ENCODE peak calls at places on chromosome 22, in five cellular contexts. One of them, this sample, is unnamed.

GRCh38 chr22:33652596-33652995 is 267.7 kb downstream of the LARGE1 start:
- DNase-seq in endothelial cell of umbilical vein: no peak
- DNase-seq in tibial nerve: no peak
- DNase-seq in tibial artery: no peak
- DNase-seq in hepatocyte: peak; percentile 54
- DNase-seq in this sample: no peak

GRCh38 chr22:47371263-47372090 is 609.0 kb downstream of the TBC1D22A start:
- DNase-seq in endothelial cell of umbilical vein: no peak
- DNase-seq in tibial nerve: no peak
- DNase-seq in tibial artery: no peak
- DNase-seq in hepatocyte: no peak
- DNase-seq in this sample: no peak

GRCh38 chr22:42772647-42773046 is 52.0 kb upstream of the A4GALT start:
- DNase-seq in endothelial cell of umbilical vein: no peak
- DNase-seq in tibial nerve: no peak
- DNase-seq in tibial artery: no peak
- DNase-seq in hepatocyte: no peak
- DNase-seq in this sample: no peak

GRCh38 chr22:22103078-22103593 is 120.5 kb upstream of the TOP3B start:
- DNase-seq in endothelial cell of umbilical vein: no peak
- DNase-seq in tibial nerve: no peak
- DNase-seq in tibial artery: no peak
- DNase-seq in hepatocyte: no peak
- DNase-seq in this sample: no peak

GRCh38 chr22:44543781-44544181 is 45.7 kb upstream of the RTL6 start:
- DNase-seq in endothelial cell of umbilical vein: no peak
- DNase-seq in tibial nerve: no peak
- DNase-seq in tibial artery: peak; percentile 50
- DNase-seq in hepatocyte: peak; percentile 43
- DNase-seq in this sample: no peak

GRCh38 chr22:41699264-41700104 is at the start of gene MEI1:
- DNase-seq in endothelial cell of umbilical vein: peak; percentile 80
- DNase-seq in tibial nerve: peak; percentile 64
- DNase-seq in tibial artery: peak; percentile 86
- DNase-seq in hepatocyte: peak; percentile 35
- DNase-seq in this sample: peak; percentile 92

GRCh38 chr22:30882974-30883533 is 85.5 kb downstream of the MORC2 start:
- DNase-seq in endothelial cell of umbilical vein: no peak
- DNase-seq in tibial nerve: no peak
- DNase-seq in tibial artery: no peak
- DNase-seq in hepatocyte: no peak
- DNase-seq in this sample: no peak

GRCh38 chr22:17913705-17914282 is 110.6 kb downstream of the MICAL3 start:
- DNase-seq in endothelial cell of umbilical vein: no peak
- DNase-seq in tibial nerve: no peak
- DNase-seq in tibial artery: no peak
- DNase-seq in hepatocyte: no peak
- DNase-seq in this sample: no peak

GRCh38 chr22:17772963-17773605 is 1.2 kb downstream of the BID start:
- DNase-seq in endothelial cell of umbilical vein: no peak
- DNase-seq in tibial nerve: no peak
- DNase-seq in tibial artery: no peak
- DNase-seq in hepatocyte: peak; percentile 50
- DNase-seq in this sample: no peak

GRCh38 chr22:44191036-44191454 is 10.3 kb downstream of the PARVG start:
- DNase-seq in endothelial cell of umbilical vein: no peak
- DNase-seq in tibial nerve: no peak
- DNase-seq in tibial artery: no peak
- DNase-seq in hepatocyte: no peak
- DNase-seq in this sample: no peak

GRCh38 chr22:30460147-30460546 is 11.7 kb downstream of the SEC14L3 start:
- DNase-seq in endothelial cell of umbilical vein: no peak
- DNase-seq in tibial nerve: no peak
- DNase-seq in tibial artery: no peak
- DNase-seq in hepatocyte: no peak
- DNase-seq in this sample: no peak

GRCh38 chr22:37281646-37282384 is 493 bp upstream of the CYTH4 start:
- DNase-seq in endothelial cell of umbilical vein: no peak
- DNase-seq in tibial nerve: no peak
- DNase-seq in tibial artery: no peak
- DNase-seq in hepatocyte: no peak
- DNase-seq in this sample: no peak

GRCh38 chr22:37282385-37282677 is at the start of gene CYTH4:
- DNase-seq in endothelial cell of umbilical vein: peak; percentile 28
- DNase-seq in tibial nerve: no peak
- DNase-seq in tibial artery: peak; percentile 77
- DNase-seq in hepatocyte: no peak
- DNase-seq in this sample: peak; percentile 61

GRCh38 chr22:37284126-37284806 is 2.0 kb downstream of the CYTH4 start:
- DNase-seq in endothelial cell of umbilical vein: no peak
- DNase-seq in tibial nerve: no peak
- DNase-seq in tibial artery: no peak
- DNase-seq in hepatocyte: no peak
- DNase-seq in this sample: no peak

GRCh38 chr22:37284807-37285355 is 2.6 kb downstream of the CYTH4 start:
- DNase-seq in endothelial cell of umbilical vein: no peak
- DNase-seq in tibial nerve: no peak
- DNase-seq in tibial artery: peak; percentile 79
- DNase-seq in hepatocyte: no peak
- DNase-seq in this sample: peak; percentile 42

DNA sequence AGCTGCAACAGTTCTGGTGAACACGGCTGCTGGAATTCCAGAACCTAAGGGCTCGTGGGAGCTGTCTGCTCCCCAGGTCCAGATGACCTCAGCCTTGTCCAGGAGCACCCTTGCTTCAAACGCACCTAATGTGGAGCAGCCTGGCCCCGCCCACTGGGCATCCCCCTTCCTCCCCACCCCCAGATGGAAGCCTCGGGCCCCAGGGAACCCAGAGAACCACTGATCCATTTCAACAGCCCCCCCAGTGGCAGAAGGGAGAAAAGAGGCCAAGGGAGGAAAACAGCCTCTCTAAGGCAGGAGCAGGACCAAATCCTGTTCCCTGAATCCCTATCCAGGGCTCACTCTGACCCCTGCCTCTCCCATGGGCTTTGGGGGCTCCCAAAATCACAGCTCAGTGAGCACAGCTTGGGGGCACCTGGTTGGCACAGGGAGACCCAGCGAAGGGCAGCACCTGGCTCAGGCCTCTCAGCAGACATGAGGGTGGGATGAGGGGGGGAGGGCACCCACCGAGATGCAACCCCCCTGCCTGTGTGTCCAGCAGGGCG is 1.2 kb downstream of the CYTH4 start:
- DNase-seq in endothelial cell of umbilical vein: no peak
- DNase-seq in tibial nerve: no peak
- DNase-seq in tibial artery: no peak
- DNase-seq in hepatocyte: no peak
- DNase-seq in this sample: no peak
- H3K27ac ChIP-seq in endothelial cell of umbilical vein: no peak overlapping the region
- H3K27ac ChIP-seq in tibial nerve: peak overlapping the region; percentile 19
- H3K27ac ChIP-seq in tibial artery: no peak overlapping the region
- H3K27ac ChIP-seq in hepatocyte: no peak overlapping the region
- H3K27ac ChIP-seq in this sample: peak overlapping the region; percentile 96

GRCh38 chr22:50473855-50474671 is 772 bp downstream of the SBF1 start:
- DNase-seq in endothelial cell of umbilical vein: peak; percentile 47
- DNase-seq in tibial nerve: no peak
- DNase-seq in tibial artery: no peak
- DNase-seq in hepatocyte: peak; percentile 75
- DNase-seq in this sample: peak; percentile 40

GRCh38 chr22:50471197-50471847 is 3.5 kb downstream of the SBF1 start:
- DNase-seq in endothelial cell of umbilical vein: no peak
- DNase-seq in tibial nerve: no peak
- DNase-seq in tibial artery: no peak
- DNase-seq in hepatocyte: no peak
- DNase-seq in this sample: no peak

GRCh38 chr22:50471962-50472361 is 2.9 kb downstream of the SBF1 start:
- DNase-seq in endothelial cell of umbilical vein: no peak
- DNase-seq in tibial nerve: no peak
- DNase-seq in tibial artery: no peak
- DNase-seq in hepatocyte: no peak
- DNase-seq in this sample: no peak

GRCh38 chr22:50474711-50475651 is at the start of gene SBF1:
- DNase-seq in endothelial cell of umbilical vein: peak; percentile 89
- DNase-seq in tibial nerve: peak; percentile 89
- DNase-seq in tibial artery: peak; percentile 94
- DNase-seq in hepatocyte: peak; percentile 97
- DNase-seq in this sample: peak; percentile 94

DNA sequence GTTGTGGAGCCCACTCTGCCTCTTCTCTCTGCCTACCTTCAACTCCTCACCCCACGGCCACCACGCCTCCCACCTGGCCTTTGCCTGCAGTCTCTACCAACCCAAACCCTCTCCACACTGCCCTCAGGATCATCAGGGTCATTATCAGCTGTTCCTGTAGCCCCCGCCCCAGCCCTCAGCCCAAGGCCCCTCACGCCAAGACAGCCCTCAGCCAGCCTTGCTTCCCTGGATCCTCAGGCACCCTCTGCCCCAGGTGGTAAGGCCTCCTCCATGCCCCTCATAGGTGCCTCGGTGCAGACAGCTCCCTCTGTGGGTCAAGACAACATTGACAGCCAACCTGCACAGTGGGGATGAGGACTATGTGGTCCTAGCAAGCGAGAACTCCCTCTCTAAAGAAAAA is 1.7 kb downstream of the SBF1 start:
- DNase-seq in endothelial cell of umbilical vein: no peak
- DNase-seq in tibial nerve: no peak
- DNase-seq in tibial artery: no peak
- DNase-seq in hepatocyte: no peak
- DNase-seq in this sample: peak; percentile 11
- TF ChIP-seq CTCF in endothelial cell of umbilical vein: no peak
- TF ChIP-seq CTCF in tibial nerve: no peak
- TF ChIP-seq CTCF in tibial artery: no peak
- TF ChIP-seq CTCF in hepatocyte: peak; percentile 21
- TF ChIP-seq CTCF in this sample: peak; percentile 23

DNA sequence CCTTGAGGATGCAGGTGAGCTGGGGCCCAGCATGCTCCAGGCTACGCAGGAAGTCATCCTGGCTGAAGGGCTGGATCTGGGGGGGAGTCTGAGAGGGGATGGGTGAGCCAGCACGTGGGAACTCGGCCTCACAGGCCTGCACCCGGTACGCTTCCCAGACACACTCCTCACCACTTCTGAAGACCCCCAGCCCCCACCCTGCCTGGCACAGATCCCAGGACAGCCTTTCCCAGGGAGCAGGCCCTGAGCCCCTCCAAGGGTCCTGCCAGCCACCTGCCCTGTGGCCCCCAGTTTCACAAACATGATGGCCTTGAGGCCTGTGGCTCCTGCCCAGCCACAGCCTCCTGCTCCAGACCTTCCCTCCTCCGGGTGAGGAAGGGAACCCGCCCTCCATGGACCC is 5.6 kb upstream of the PLXNB2 start:
- DNase-seq in endothelial cell of umbilical vein: no peak
- DNase-seq in tibial nerve: no peak
- DNase-seq in tibial artery: no peak
- DNase-seq in hepatocyte: no peak
- DNase-seq in this sample: no peak
- H3K4me3 ChIP-seq in endothelial cell of umbilical vein: no peak overlapping the region
- H3K4me3 ChIP-seq in tibial nerve: no peak overlapping the region
- H3K4me3 ChIP-seq in tibial artery: no peak overlapping the region
- H3K4me3 ChIP-seq in hepatocyte: no peak overlapping the region
- H3K4me3 ChIP-seq in this sample: no peak overlapping the region

DNA sequence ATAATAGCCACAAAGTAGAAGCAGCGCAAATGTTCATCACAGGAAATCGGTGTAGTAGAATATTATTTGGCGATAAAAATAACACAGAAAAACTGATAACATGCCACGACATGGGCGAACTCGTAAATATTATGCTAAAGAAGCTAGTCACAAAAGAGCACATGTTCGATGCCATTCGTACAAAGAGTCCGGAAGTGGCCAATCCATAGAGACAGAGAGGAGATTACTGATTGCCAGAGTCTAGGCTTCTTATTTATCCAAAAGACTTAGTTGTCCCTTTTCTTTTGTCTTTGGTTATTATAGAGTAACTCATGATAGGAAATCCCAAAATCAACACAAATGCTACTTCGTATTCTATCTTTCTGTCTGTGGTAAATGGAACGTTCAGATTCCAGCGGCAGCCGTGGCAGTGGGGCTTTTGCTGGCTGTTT is 56.5 kb downstream of the MED15 start:
- DNase-seq in endothelial cell of umbilical vein: no peak
- DNase-seq in tibial nerve: no peak
- DNase-seq in tibial artery: no peak
- DNase-seq in hepatocyte: no peak
- DNase-seq in this sample: no peak
- H3K27ac ChIP-seq in endothelial cell of umbilical vein: no peak overlapping the region
- H3K27ac ChIP-seq in tibial nerve: no peak overlapping the region
- H3K27ac ChIP-seq in tibial artery: no peak overlapping the region
- H3K27ac ChIP-seq in hepatocyte: no peak overlapping the region
- H3K27ac ChIP-seq in this sample: no peak overlapping the region

GRCh38 chr22:48568736-48569330 is 1258.8 kb downstream of the BRD1 start:
- DNase-seq in endothelial cell of umbilical vein: no peak
- DNase-seq in tibial nerve: no peak
- DNase-seq in tibial artery: no peak
- DNase-seq in hepatocyte: no peak
- DNase-seq in this sample: no peak
- TF ChIP-seq CTCF in endothelial cell of umbilical vein: no peak
- TF ChIP-seq CTCF in tibial nerve: no peak
- TF ChIP-seq CTCF in tibial artery: no peak
- TF ChIP-seq CTCF in hepatocyte: no peak
- TF ChIP-seq CTCF in this sample: no peak

GRCh38 chr22:26586556-26587325 is 3.2 kb downstream of the TPST2 start:
- DNase-seq in endothelial cell of umbilical vein: peak; percentile 96
- DNase-seq in tibial nerve: no peak
- DNase-seq in tibial artery: no peak
- DNase-seq in hepatocyte: no peak
- DNase-seq in this sample: no peak

GRCh38 chr22:26589367-26589844 is 526 bp downstream of the TPST2 start:
- DNase-seq in endothelial cell of umbilical vein: peak; percentile 23
- DNase-seq in tibial nerve: no peak
- DNase-seq in tibial artery: no peak
- DNase-seq in hepatocyte: peak; percentile 53
- DNase-seq in this sample: peak; percentile 24

GRCh38 chr22:26589845-26590524 is at the start of gene TPST2:
- DNase-seq in endothelial cell of umbilical vein: peak; percentile 76
- DNase-seq in tibial nerve: peak; percentile 61
- DNase-seq in tibial artery: peak; percentile 87
- DNase-seq in hepatocyte: peak; percentile 93
- DNase-seq in this sample: peak; percentile 85

GRCh38 chr22:26588749-26589366 is 1.1 kb downstream of the TPST2 start:
- DNase-seq in endothelial cell of umbilical vein: no peak
- DNase-seq in tibial nerve: no peak
- DNase-seq in tibial artery: no peak
- DNase-seq in hepatocyte: no peak
- DNase-seq in this sample: no peak

GRCh38 chr22:26587991-26588613 is 1.8 kb downstream of the TPST2 start:
- DNase-seq in endothelial cell of umbilical vein: no peak
- DNase-seq in tibial nerve: no peak
- DNase-seq in tibial artery: no peak
- DNase-seq in hepatocyte: no peak
- DNase-seq in this sample: no peak
- H3K4me3 ChIP-seq in endothelial cell of umbilical vein: no peak overlapping the region
- H3K4me3 ChIP-seq in tibial nerve: no peak overlapping the region
- H3K4me3 ChIP-seq in tibial artery: no peak overlapping the region
- H3K4me3 ChIP-seq in hepatocyte: no peak overlapping the region
- H3K4me3 ChIP-seq in this sample: no peak overlapping the region